ENCODE peak calls at places on chromosome 4, in six cellular contexts. One of them, this sample, is unnamed.

GRCh38 chr4:105186701-105187158 is 40.1 kb downstream of the TET2 start:
- DNase-seq in suprapubic skin: no peak
- DNase-seq in testis: no peak
- DNase-seq in esophagus squamous epithelium: no peak
- DNase-seq in esophagus muscularis mucosa: no peak
- DNase-seq in transverse colon: no peak
- DNase-seq in this sample: no peak

GRCh38 chr4:58275856-58276255 is 1165.7 kb upstream of the IGFBP7 start:
- DNase-seq in suprapubic skin: no peak
- DNase-seq in testis: no peak
- DNase-seq in esophagus squamous epithelium: no peak
- DNase-seq in esophagus muscularis mucosa: no peak
- DNase-seq in transverse colon: no peak
- DNase-seq in this sample: no peak

GRCh38 chr4:145935253-145936141 is 3.1 kb downstream of the ZNF827 start:
- DNase-seq in suprapubic skin: no peak
- DNase-seq in testis: peak
- DNase-seq in esophagus squamous epithelium: no peak
- DNase-seq in esophagus muscularis mucosa: no peak
- DNase-seq in transverse colon: peak
- DNase-seq in this sample: no peak

GRCh38 chr4:174365018-174365587 is 81.4 kb downstream of the CEP44 start:
- DNase-seq in suprapubic skin: no peak
- DNase-seq in testis: no peak
- DNase-seq in esophagus squamous epithelium: no peak
- DNase-seq in esophagus muscularis mucosa: no peak
- DNase-seq in transverse colon: no peak
- DNase-seq in this sample: no peak

GRCh38 chr4:173169428-173170209 is 1.0 kb downstream of the GALNT7 start:
- DNase-seq in suprapubic skin: peak
- DNase-seq in testis: peak
- DNase-seq in esophagus squamous epithelium: no peak
- DNase-seq in esophagus muscularis mucosa: peak
- DNase-seq in transverse colon: peak
- DNase-seq in this sample: peak

GRCh38 chr4:139030614-139031235 is 15.1 kb downstream of the NOCT start:
- DNase-seq in suprapubic skin: no peak
- DNase-seq in testis: peak
- DNase-seq in esophagus squamous epithelium: no peak
- DNase-seq in esophagus muscularis mucosa: no peak
- DNase-seq in transverse colon: peak
- DNase-seq in this sample: peak

GRCh38 chr4:7815562-7815961 is 124.1 kb downstream of the AFAP1 start:
- DNase-seq in suprapubic skin: no peak
- DNase-seq in testis: no peak
- DNase-seq in esophagus squamous epithelium: no peak
- DNase-seq in esophagus muscularis mucosa: no peak
- DNase-seq in transverse colon: no peak
- DNase-seq in this sample: no peak

GRCh38 chr4:2246384-2247127 is 4.6 kb upstream of the HAUS3 start:
- DNase-seq in suprapubic skin: peak
- DNase-seq in testis: peak
- DNase-seq in esophagus squamous epithelium: no peak
- DNase-seq in esophagus muscularis mucosa: no peak
- DNase-seq in transverse colon: no peak
- DNase-seq in this sample: no peak

GRCh38 chr4:71004281-71004851 is 10.9 kb downstream of the DCK start:
- DNase-seq in suprapubic skin: no peak
- DNase-seq in testis: no peak
- DNase-seq in esophagus squamous epithelium: no peak
- DNase-seq in esophagus muscularis mucosa: no peak
- DNase-seq in transverse colon: peak
- DNase-seq in this sample: no peak

GRCh38 chr4:99986792-99987191 is 36.7 kb upstream of the H2AZ1 start:
- DNase-seq in suprapubic skin: no peak
- DNase-seq in testis: no peak
- DNase-seq in esophagus squamous epithelium: no peak
- DNase-seq in esophagus muscularis mucosa: no peak
- DNase-seq in transverse colon: no peak
- DNase-seq in this sample: no peak

GRCh38 chr4:22515145-22515887 is 550 bp downstream of the ADGRA3 start:
- DNase-seq in suprapubic skin: no peak
- DNase-seq in testis: peak
- DNase-seq in esophagus squamous epithelium: no peak
- DNase-seq in esophagus muscularis mucosa: no peak
- DNase-seq in transverse colon: peak
- DNase-seq in this sample: peak

GRCh38 chr4:2116687-2117400 is 57.7 kb downstream of the NAT8L start:
- DNase-seq in suprapubic skin: no peak
- DNase-seq in testis: no peak
- DNase-seq in esophagus squamous epithelium: no peak
- DNase-seq in esophagus muscularis mucosa: no peak
- DNase-seq in transverse colon: no peak
- DNase-seq in this sample: no peak

GRCh38 chr4:1714303-1715001 is 2.3 kb upstream of the SLBP start:
- DNase-seq in suprapubic skin: no peak
- DNase-seq in testis: no peak
- DNase-seq in esophagus squamous epithelium: no peak
- DNase-seq in esophagus muscularis mucosa: no peak
- DNase-seq in transverse colon: no peak
- DNase-seq in this sample: no peak

GRCh38 chr4:143482753-143483362 is 30.6 kb upstream of the SMARCA5 start:
- DNase-seq in suprapubic skin: no peak
- DNase-seq in testis: peak
- DNase-seq in esophagus squamous epithelium: no peak
- DNase-seq in esophagus muscularis mucosa: no peak
- DNase-seq in transverse colon: no peak
- DNase-seq in this sample: peak

GRCh38 chr4:72567821-72568620 is 1.0 kb downstream of the ADAMTS3 start:
- DNase-seq in suprapubic skin: peak
- DNase-seq in testis: peak
- DNase-seq in esophagus squamous epithelium: no peak
- DNase-seq in esophagus muscularis mucosa: peak
- DNase-seq in transverse colon: peak
- DNase-seq in this sample: peak

DNA sequence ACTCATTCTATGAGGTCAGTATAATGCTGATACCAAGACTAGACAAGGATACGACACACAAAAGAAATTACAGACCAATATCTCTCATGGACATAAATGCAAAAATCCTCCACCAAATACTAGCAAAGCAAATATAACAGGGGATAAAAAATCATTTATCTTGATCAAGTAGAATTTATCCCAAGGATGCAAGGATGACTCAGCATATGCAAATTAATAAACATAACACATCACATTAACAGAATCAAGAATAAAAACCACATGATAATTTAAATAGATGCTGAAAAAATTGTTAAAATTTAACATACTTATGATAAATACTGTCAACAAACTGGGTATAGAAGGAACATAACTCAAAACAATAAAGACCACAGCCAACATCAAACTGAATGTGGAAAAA is 69.4 kb upstream of the GABRA2 start:
- DNase-seq in suprapubic skin: no peak
- DNase-seq in testis: no peak
- DNase-seq in esophagus squamous epithelium: no peak
- DNase-seq in esophagus muscularis mucosa: no peak
- DNase-seq in transverse colon: no peak
- DNase-seq in this sample: no peak
- TF ChIP-seq POLR2A in suprapubic skin: no peak
- TF ChIP-seq POLR2A in testis: no peak
- TF ChIP-seq POLR2A in esophagus squamous epithelium: no peak
- TF ChIP-seq POLR2A in esophagus muscularis mucosa: no peak
- TF ChIP-seq POLR2A in transverse colon: no peak
- TF ChIP-seq POLR2A in this sample: no peak

GRCh38 chr4:39348371-39349265 is 17.5 kb downstream of the RFC1 start:
- DNase-seq in suprapubic skin: no peak
- DNase-seq in testis: no peak
- DNase-seq in esophagus squamous epithelium: no peak
- DNase-seq in esophagus muscularis mucosa: no peak
- DNase-seq in transverse colon: no peak
- DNase-seq in this sample: no peak

GRCh38 chr4:39353478-39354177 is 12.5 kb downstream of the RFC1 start:
- DNase-seq in suprapubic skin: no peak
- DNase-seq in testis: no peak
- DNase-seq in esophagus squamous epithelium: no peak
- DNase-seq in esophagus muscularis mucosa: no peak
- DNase-seq in transverse colon: no peak
- DNase-seq in this sample: no peak

GRCh38 chr4:39349326-39349725 is 16.8 kb downstream of the RFC1 start:
- DNase-seq in suprapubic skin: no peak
- DNase-seq in testis: no peak
- DNase-seq in esophagus squamous epithelium: no peak
- DNase-seq in esophagus muscularis mucosa: no peak
- DNase-seq in transverse colon: no peak
- DNase-seq in this sample: no peak

GRCh38 chr4:39357002-39357401 is 9.2 kb downstream of the RFC1 start:
- DNase-seq in suprapubic skin: no peak
- DNase-seq in testis: no peak
- DNase-seq in esophagus squamous epithelium: no peak
- DNase-seq in esophagus muscularis mucosa: no peak
- DNase-seq in transverse colon: no peak
- DNase-seq in this sample: no peak

DNA sequence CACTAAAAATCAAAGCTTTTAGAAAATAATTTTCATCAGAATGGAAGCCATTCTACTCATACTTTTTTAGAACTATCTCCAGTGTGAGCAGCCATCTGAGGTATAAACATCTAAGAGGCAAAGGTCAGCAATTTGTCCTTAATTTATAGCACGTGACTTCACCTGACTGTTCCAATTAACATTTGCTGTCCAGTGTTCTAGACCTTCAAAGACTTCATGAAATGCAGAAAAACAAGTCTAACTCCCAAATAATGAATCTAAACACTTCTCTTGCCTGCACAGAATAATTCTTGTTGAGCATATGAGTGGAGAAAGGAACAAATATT is 12.0 kb downstream of the RFC1 start:
- DNase-seq in suprapubic skin: no peak
- DNase-seq in testis: no peak
- DNase-seq in esophagus squamous epithelium: no peak
- DNase-seq in esophagus muscularis mucosa: no peak
- DNase-seq in transverse colon: no peak
- DNase-seq in this sample: no peak
- H3K4me3 ChIP-seq in suprapubic skin: peak
- H3K4me3 ChIP-seq in testis: no peak
- H3K4me3 ChIP-seq in esophagus squamous epithelium: peak
- H3K4me3 ChIP-seq in esophagus muscularis mucosa: peak
- H3K4me3 ChIP-seq in transverse colon: peak
- H3K4me3 ChIP-seq in this sample: peak

DNA sequence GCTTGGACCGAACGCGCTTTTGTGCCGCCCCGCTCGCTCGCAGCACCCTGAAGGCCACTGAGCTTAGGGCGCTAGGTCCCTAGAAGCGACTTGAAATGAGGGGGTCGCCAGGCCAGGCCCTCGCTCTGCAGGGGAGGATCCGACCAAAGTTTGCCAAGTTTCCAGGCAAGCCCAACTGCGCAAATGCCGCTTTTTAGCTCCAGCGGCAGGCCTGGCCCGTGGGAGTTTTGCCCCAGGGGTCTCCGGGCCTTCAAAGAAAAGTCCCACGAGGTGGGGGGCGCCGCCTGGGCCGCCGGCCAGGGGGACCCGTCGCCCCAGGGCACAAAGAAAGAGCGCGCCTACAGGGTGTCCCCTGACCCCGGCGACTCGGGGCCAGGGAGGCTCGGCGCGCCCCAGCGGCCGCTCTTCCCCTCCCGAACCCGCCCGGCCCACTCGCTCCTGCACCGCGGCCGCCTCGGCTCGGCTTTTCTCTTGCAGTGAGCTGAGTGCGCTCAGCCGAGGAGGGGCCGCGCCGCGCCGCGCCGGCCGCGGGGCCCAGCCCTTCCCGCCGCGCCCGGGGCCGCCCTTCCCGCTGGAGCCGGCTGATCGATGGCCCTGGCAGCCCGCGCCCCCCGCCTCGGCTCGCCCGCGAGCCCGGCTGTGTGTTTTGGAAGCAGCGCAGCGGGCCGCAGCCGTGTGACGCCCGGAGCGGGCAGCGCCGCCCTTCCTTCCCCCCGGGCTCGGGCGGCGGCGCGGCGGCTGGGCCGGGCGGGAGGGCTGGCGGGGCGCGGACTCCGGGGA is 788 bp upstream of the KLF3 start:
- DNase-seq in suprapubic skin: peak
- DNase-seq in testis: peak
- DNase-seq in esophagus squamous epithelium: peak
- DNase-seq in esophagus muscularis mucosa: peak
- DNase-seq in transverse colon: no peak
- DNase-seq in this sample: no peak
- TF ChIP-seq POLR2A in suprapubic skin: peak
- TF ChIP-seq POLR2A in testis: no peak
- TF ChIP-seq POLR2A in esophagus squamous epithelium: peak
- TF ChIP-seq POLR2A in esophagus muscularis mucosa: no peak
- TF ChIP-seq POLR2A in transverse colon: peak
- TF ChIP-seq POLR2A in this sample: peak

GRCh38 chr4:110621328-110621812 is 1.5 kb downstream of the PITX2 start:
- DNase-seq in suprapubic skin: no peak
- DNase-seq in testis: no peak
- DNase-seq in esophagus squamous epithelium: no peak
- DNase-seq in esophagus muscularis mucosa: no peak
- DNase-seq in transverse colon: no peak
- DNase-seq in this sample: no peak

GRCh38 chr4:110624016-110624770 is 1.3 kb upstream of the PITX2 start:
- DNase-seq in suprapubic skin: no peak
- DNase-seq in testis: no peak
- DNase-seq in esophagus squamous epithelium: no peak
- DNase-seq in esophagus muscularis mucosa: no peak
- DNase-seq in transverse colon: no peak
- DNase-seq in this sample: no peak

GRCh38 chr4:110623710-110624015 is 786 bp upstream of the PITX2 start:
- DNase-seq in suprapubic skin: no peak
- DNase-seq in testis: no peak
- DNase-seq in esophagus squamous epithelium: no peak
- DNase-seq in esophagus muscularis mucosa: no peak
- DNase-seq in transverse colon: no peak
- DNase-seq in this sample: no peak

GRCh38 chr4:110621839-110622751 is 782 bp downstream of the PITX2 start:
- DNase-seq in suprapubic skin: no peak
- DNase-seq in testis: no peak
- DNase-seq in esophagus squamous epithelium: no peak
- DNase-seq in esophagus muscularis mucosa: no peak
- DNase-seq in transverse colon: no peak
- DNase-seq in this sample: no peak

DNA sequence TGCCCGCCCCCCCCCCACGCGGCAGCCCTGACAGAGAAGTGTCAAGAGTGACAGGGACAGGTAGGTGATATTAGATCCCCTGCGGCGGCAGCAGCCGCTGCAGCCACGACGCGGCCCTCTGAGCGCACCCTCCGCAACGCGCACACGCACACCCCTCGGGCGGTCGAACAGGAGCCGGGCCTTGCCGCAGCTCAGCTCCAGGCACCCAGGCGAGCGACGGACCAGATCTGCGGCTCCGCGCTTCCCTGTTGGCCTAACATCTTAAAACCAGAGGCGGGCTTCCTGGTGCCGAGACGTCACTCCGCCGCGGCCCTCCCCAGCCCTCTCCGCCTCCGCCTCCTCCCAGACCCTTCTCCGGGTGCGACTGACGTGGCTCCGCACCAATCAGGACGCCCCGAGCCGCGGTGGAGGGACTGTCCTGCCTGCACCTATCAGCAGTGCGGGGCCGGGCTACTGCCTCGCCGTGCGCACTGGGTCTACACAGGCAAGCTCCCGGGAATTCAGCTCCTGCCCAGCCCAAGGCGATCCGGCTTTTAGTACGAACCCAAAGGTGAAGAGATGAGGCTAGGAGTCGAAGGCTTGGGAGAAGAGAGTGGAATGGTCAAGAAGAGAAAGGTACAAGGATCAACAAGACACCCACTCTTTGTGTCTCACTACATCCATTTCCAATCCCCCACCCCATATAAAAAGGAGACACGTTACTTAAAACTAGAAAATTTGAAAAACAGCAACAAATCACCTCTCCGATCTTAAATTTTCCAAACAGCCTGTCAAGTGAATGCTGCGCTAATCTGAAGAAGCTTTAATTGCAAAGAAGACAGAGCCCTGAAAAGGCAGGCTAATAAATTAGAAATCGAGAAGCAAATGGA is at the start of gene PITX2:
- DNase-seq in suprapubic skin: peak
- DNase-seq in testis: peak
- DNase-seq in esophagus squamous epithelium: peak
- DNase-seq in esophagus muscularis mucosa: peak
- DNase-seq in transverse colon: peak
- DNase-seq in this sample: no peak
- H3K4me3 ChIP-seq in suprapubic skin: peak
- H3K4me3 ChIP-seq in testis: peak
- H3K4me3 ChIP-seq in esophagus squamous epithelium: peak
- H3K4me3 ChIP-seq in esophagus muscularis mucosa: peak
- H3K4me3 ChIP-seq in transverse colon: peak
- H3K4me3 ChIP-seq in this sample: peak